ENCODE peak calls at places on chromosomes 7 and 10, in eight cellular contexts. One of them, this sample, is unnamed.

GRCh38 chr10:76558586-76558985 is 1079.0 kb downstream of the KCNMA1 start:
- DNase-seq in hippocampal formation: no peak
- DNase-seq in fibroblast of pulmonary artery: peak
- DNase-seq in HuH-7: no peak
- DNase-seq in stimulated activated CD4-positive, alpha-beta T cell treated with anti-CD3 and anti-CD28 coated beads, Interleukin-2, amount 100 ng/mL, for 48 hours: no peak
- DNase-seq in mesothelial cell of epicardium: no peak
- DNase-seq in HuH-7.5: no peak
- DNase-seq in choroid plexus epithelial cell: peak
- DNase-seq in this sample: no peak

GRCh38 chr7:28070311-28071055 is 110.1 kb downstream of the JAZF1 start:
- DNase-seq in hippocampal formation: no peak
- DNase-seq in fibroblast of pulmonary artery: no peak
- DNase-seq in HuH-7: no peak
- DNase-seq in stimulated activated CD4-positive, alpha-beta T cell treated with anti-CD3 and anti-CD28 coated beads, Interleukin-2, amount 100 ng/mL, for 48 hours: no peak
- DNase-seq in mesothelial cell of epicardium: no peak
- DNase-seq in HuH-7.5: no peak
- DNase-seq in choroid plexus epithelial cell: no peak
- DNase-seq in this sample: no peak

GRCh38 chr10:20984632-20985031 is 87.5 kb upstream of the NEBL start:
- DNase-seq in hippocampal formation: no peak
- DNase-seq in fibroblast of pulmonary artery: no peak
- DNase-seq in HuH-7: no peak
- DNase-seq in stimulated activated CD4-positive, alpha-beta T cell treated with anti-CD3 and anti-CD28 coated beads, Interleukin-2, amount 100 ng/mL, for 48 hours: no peak
- DNase-seq in mesothelial cell of epicardium: no peak
- DNase-seq in HuH-7.5: no peak
- DNase-seq in choroid plexus epithelial cell: no peak
- DNase-seq in this sample: no peak

GRCh38 chr7:18231854-18232253 is 204.2 kb upstream of the PRPS1L1 start:
- DNase-seq in hippocampal formation: no peak
- DNase-seq in fibroblast of pulmonary artery: no peak
- DNase-seq in HuH-7: no peak
- DNase-seq in stimulated activated CD4-positive, alpha-beta T cell treated with anti-CD3 and anti-CD28 coated beads, Interleukin-2, amount 100 ng/mL, for 48 hours: no peak
- DNase-seq in mesothelial cell of epicardium: no peak
- DNase-seq in HuH-7.5: no peak
- DNase-seq in choroid plexus epithelial cell: no peak
- DNase-seq in this sample: no peak

GRCh38 chr7:972110-972509 is 3.2 kb downstream of the COX19 start:
- DNase-seq in hippocampal formation: no peak
- DNase-seq in fibroblast of pulmonary artery: no peak
- DNase-seq in HuH-7: no peak
- DNase-seq in stimulated activated CD4-positive, alpha-beta T cell treated with anti-CD3 and anti-CD28 coated beads, Interleukin-2, amount 100 ng/mL, for 48 hours: no peak
- DNase-seq in mesothelial cell of epicardium: no peak
- DNase-seq in HuH-7.5: no peak
- DNase-seq in choroid plexus epithelial cell: no peak
- DNase-seq in this sample: no peak

GRCh38 chr7:68613405-68613804 is 984.9 kb upstream of the AUTS2 start:
- DNase-seq in hippocampal formation: no peak
- DNase-seq in fibroblast of pulmonary artery: no peak
- DNase-seq in HuH-7: no peak
- DNase-seq in stimulated activated CD4-positive, alpha-beta T cell treated with anti-CD3 and anti-CD28 coated beads, Interleukin-2, amount 100 ng/mL, for 48 hours: no peak
- DNase-seq in mesothelial cell of epicardium: no peak
- DNase-seq in HuH-7.5: no peak
- DNase-seq in choroid plexus epithelial cell: no peak
- DNase-seq in this sample: no peak

GRCh38 chr7:20199015-20199737 is 18.0 kb downstream of the MACC1 start:
- DNase-seq in hippocampal formation: no peak
- DNase-seq in fibroblast of pulmonary artery: peak
- DNase-seq in HuH-7: no peak
- DNase-seq in stimulated activated CD4-positive, alpha-beta T cell treated with anti-CD3 and anti-CD28 coated beads, Interleukin-2, amount 100 ng/mL, for 48 hours: no peak
- DNase-seq in mesothelial cell of epicardium: no peak
- DNase-seq in HuH-7.5: no peak
- DNase-seq in choroid plexus epithelial cell: peak
- DNase-seq in this sample: no peak

GRCh38 chr7:44385384-44386138 is 60.2 kb upstream of the CAMK2B start:
- DNase-seq in hippocampal formation: peak
- DNase-seq in fibroblast of pulmonary artery: no peak
- DNase-seq in HuH-7: no peak
- DNase-seq in stimulated activated CD4-positive, alpha-beta T cell treated with anti-CD3 and anti-CD28 coated beads, Interleukin-2, amount 100 ng/mL, for 48 hours: no peak
- DNase-seq in mesothelial cell of epicardium: no peak
- DNase-seq in HuH-7.5: no peak
- DNase-seq in choroid plexus epithelial cell: peak
- DNase-seq in this sample: no peak

GRCh38 chr7:25303380-25304321 is 75.4 kb upstream of the NPVF start:
- DNase-seq in hippocampal formation: no peak
- DNase-seq in fibroblast of pulmonary artery: peak
- DNase-seq in HuH-7: no peak
- DNase-seq in stimulated activated CD4-positive, alpha-beta T cell treated with anti-CD3 and anti-CD28 coated beads, Interleukin-2, amount 100 ng/mL, for 48 hours: no peak
- DNase-seq in mesothelial cell of epicardium: no peak
- DNase-seq in HuH-7.5: no peak
- DNase-seq in choroid plexus epithelial cell: peak
- DNase-seq in this sample: peak

GRCh38 chr7:46515844-46516590 is 594.9 kb upstream of the IGFBP3 start:
- DNase-seq in hippocampal formation: no peak
- DNase-seq in fibroblast of pulmonary artery: no peak
- DNase-seq in HuH-7: no peak
- DNase-seq in stimulated activated CD4-positive, alpha-beta T cell treated with anti-CD3 and anti-CD28 coated beads, Interleukin-2, amount 100 ng/mL, for 48 hours: no peak
- DNase-seq in mesothelial cell of epicardium: no peak
- DNase-seq in HuH-7.5: no peak
- DNase-seq in choroid plexus epithelial cell: no peak
- DNase-seq in this sample: no peak

GRCh38 chr10:71974489-71975011 is 10.4 kb downstream of the CHST3 start:
- DNase-seq in hippocampal formation: no peak
- DNase-seq in fibroblast of pulmonary artery: no peak
- DNase-seq in HuH-7: no peak
- DNase-seq in stimulated activated CD4-positive, alpha-beta T cell treated with anti-CD3 and anti-CD28 coated beads, Interleukin-2, amount 100 ng/mL, for 48 hours: peak
- DNase-seq in mesothelial cell of epicardium: no peak
- DNase-seq in HuH-7.5: no peak
- DNase-seq in choroid plexus epithelial cell: no peak
- DNase-seq in this sample: no peak

GRCh38 chr7:77352688-77353406 is 63.3 kb downstream of the GSAP start:
- DNase-seq in hippocampal formation: no peak
- DNase-seq in fibroblast of pulmonary artery: no peak
- DNase-seq in HuH-7: no peak
- DNase-seq in stimulated activated CD4-positive, alpha-beta T cell treated with anti-CD3 and anti-CD28 coated beads, Interleukin-2, amount 100 ng/mL, for 48 hours: no peak
- DNase-seq in mesothelial cell of epicardium: no peak
- DNase-seq in HuH-7.5: no peak
- DNase-seq in choroid plexus epithelial cell: no peak
- DNase-seq in this sample: no peak

GRCh38 chr10:28853195-28853594 is 175.9 kb downstream of the BAMBI start:
- DNase-seq in hippocampal formation: no peak
- DNase-seq in fibroblast of pulmonary artery: peak
- DNase-seq in HuH-7: no peak
- DNase-seq in stimulated activated CD4-positive, alpha-beta T cell treated with anti-CD3 and anti-CD28 coated beads, Interleukin-2, amount 100 ng/mL, for 48 hours: no peak
- DNase-seq in mesothelial cell of epicardium: peak
- DNase-seq in HuH-7.5: no peak
- DNase-seq in choroid plexus epithelial cell: peak
- DNase-seq in this sample: no peak

GRCh38 chr10:53357587-53357986 is 585.0 kb upstream of the MBL2 start:
- DNase-seq in hippocampal formation: no peak
- DNase-seq in fibroblast of pulmonary artery: no peak
- DNase-seq in HuH-7: no peak
- DNase-seq in stimulated activated CD4-positive, alpha-beta T cell treated with anti-CD3 and anti-CD28 coated beads, Interleukin-2, amount 100 ng/mL, for 48 hours: no peak
- DNase-seq in mesothelial cell of epicardium: no peak
- DNase-seq in HuH-7.5: no peak
- DNase-seq in choroid plexus epithelial cell: no peak
- DNase-seq in this sample: no peak

GRCh38 chr7:98251251-98251843 is 685 bp downstream of the TECPR1 start:
- DNase-seq in hippocampal formation: no peak
- DNase-seq in fibroblast of pulmonary artery: peak
- DNase-seq in HuH-7: no peak
- DNase-seq in stimulated activated CD4-positive, alpha-beta T cell treated with anti-CD3 and anti-CD28 coated beads, Interleukin-2, amount 100 ng/mL, for 48 hours: peak
- DNase-seq in mesothelial cell of epicardium: no peak
- DNase-seq in HuH-7.5: no peak
- DNase-seq in choroid plexus epithelial cell: peak
- DNase-seq in this sample: no peak

GRCh38 chr10:132955479-132955878 is 13.1 kb upstream of the CFAP46 start:
- DNase-seq in hippocampal formation: no peak
- DNase-seq in fibroblast of pulmonary artery: no peak
- DNase-seq in HuH-7: no peak
- DNase-seq in stimulated activated CD4-positive, alpha-beta T cell treated with anti-CD3 and anti-CD28 coated beads, Interleukin-2, amount 100 ng/mL, for 48 hours: no peak
- DNase-seq in mesothelial cell of epicardium: no peak
- DNase-seq in HuH-7.5: no peak
- DNase-seq in choroid plexus epithelial cell: no peak
- DNase-seq in this sample: no peak

GRCh38 chr10:131316321-131317075 is 5.0 kb upstream of the TCERG1L start:
- DNase-seq in hippocampal formation: no peak
- DNase-seq in fibroblast of pulmonary artery: no peak
- DNase-seq in HuH-7: no peak
- DNase-seq in stimulated activated CD4-positive, alpha-beta T cell treated with anti-CD3 and anti-CD28 coated beads, Interleukin-2, amount 100 ng/mL, for 48 hours: no peak
- DNase-seq in mesothelial cell of epicardium: no peak
- DNase-seq in HuH-7.5: no peak
- DNase-seq in choroid plexus epithelial cell: no peak
- DNase-seq in this sample: no peak

GRCh38 chr7:100366411-100367250 is 6.7 kb upstream of the PILRA start:
- DNase-seq in hippocampal formation: no peak
- DNase-seq in fibroblast of pulmonary artery: no peak
- DNase-seq in HuH-7: no peak
- DNase-seq in stimulated activated CD4-positive, alpha-beta T cell treated with anti-CD3 and anti-CD28 coated beads, Interleukin-2, amount 100 ng/mL, for 48 hours: no peak
- DNase-seq in mesothelial cell of epicardium: no peak
- DNase-seq in HuH-7.5: no peak
- DNase-seq in choroid plexus epithelial cell: no peak
- DNase-seq in this sample: no peak

GRCh38 chr7:92723205-92723604 is 113.2 kb downstream of the CDK6 start:
- DNase-seq in hippocampal formation: no peak
- DNase-seq in fibroblast of pulmonary artery: peak
- DNase-seq in HuH-7: no peak
- DNase-seq in stimulated activated CD4-positive, alpha-beta T cell treated with anti-CD3 and anti-CD28 coated beads, Interleukin-2, amount 100 ng/mL, for 48 hours: no peak
- DNase-seq in mesothelial cell of epicardium: no peak
- DNase-seq in HuH-7.5: no peak
- DNase-seq in choroid plexus epithelial cell: peak
- DNase-seq in this sample: no peak

GRCh38 chr7:29319719-29320521 is 125.3 kb downstream of the CHN2 start:
- DNase-seq in hippocampal formation: peak
- DNase-seq in fibroblast of pulmonary artery: no peak
- DNase-seq in HuH-7: no peak
- DNase-seq in stimulated activated CD4-positive, alpha-beta T cell treated with anti-CD3 and anti-CD28 coated beads, Interleukin-2, amount 100 ng/mL, for 48 hours: no peak
- DNase-seq in mesothelial cell of epicardium: no peak
- DNase-seq in HuH-7.5: no peak
- DNase-seq in choroid plexus epithelial cell: no peak
- DNase-seq in this sample: no peak

GRCh38 chr10:91800756-91801155 is 2.5 kb downstream of the TNKS2 start:
- DNase-seq in hippocampal formation: no peak
- DNase-seq in fibroblast of pulmonary artery: no peak
- DNase-seq in HuH-7: no peak
- DNase-seq in stimulated activated CD4-positive, alpha-beta T cell treated with anti-CD3 and anti-CD28 coated beads, Interleukin-2, amount 100 ng/mL, for 48 hours: no peak
- DNase-seq in mesothelial cell of epicardium: no peak
- DNase-seq in HuH-7.5: no peak
- DNase-seq in choroid plexus epithelial cell: no peak
- DNase-seq in this sample: no peak

GRCh38 chr7:83359108-83359507 is 196.4 kb upstream of the PCLO start:
- DNase-seq in hippocampal formation: no peak
- DNase-seq in fibroblast of pulmonary artery: no peak
- DNase-seq in HuH-7: no peak
- DNase-seq in stimulated activated CD4-positive, alpha-beta T cell treated with anti-CD3 and anti-CD28 coated beads, Interleukin-2, amount 100 ng/mL, for 48 hours: no peak
- DNase-seq in mesothelial cell of epicardium: no peak
- DNase-seq in HuH-7.5: no peak
- DNase-seq in choroid plexus epithelial cell: no peak
- DNase-seq in this sample: no peak

GRCh38 chr10:77310288-77310687 is 327.3 kb downstream of the KCNMA1 start:
- DNase-seq in hippocampal formation: no peak
- DNase-seq in fibroblast of pulmonary artery: no peak
- DNase-seq in HuH-7: no peak
- DNase-seq in stimulated activated CD4-positive, alpha-beta T cell treated with anti-CD3 and anti-CD28 coated beads, Interleukin-2, amount 100 ng/mL, for 48 hours: no peak
- DNase-seq in mesothelial cell of epicardium: no peak
- DNase-seq in HuH-7.5: no peak
- DNase-seq in choroid plexus epithelial cell: no peak
- DNase-seq in this sample: no peak

GRCh38 chr7:10412426-10413019 is 561.1 kb upstream of the PHF14 start:
- DNase-seq in hippocampal formation: no peak
- DNase-seq in fibroblast of pulmonary artery: peak
- DNase-seq in HuH-7: peak
- DNase-seq in stimulated activated CD4-positive, alpha-beta T cell treated with anti-CD3 and anti-CD28 coated beads, Interleukin-2, amount 100 ng/mL, for 48 hours: peak
- DNase-seq in mesothelial cell of epicardium: no peak
- DNase-seq in HuH-7.5: peak
- DNase-seq in choroid plexus epithelial cell: peak
- DNase-seq in this sample: no peak

GRCh38 chr7:111199643-111200042 is 108.7 kb downstream of the LRRN3 start:
- DNase-seq in hippocampal formation: no peak
- DNase-seq in fibroblast of pulmonary artery: no peak
- DNase-seq in HuH-7: no peak
- DNase-seq in stimulated activated CD4-positive, alpha-beta T cell treated with anti-CD3 and anti-CD28 coated beads, Interleukin-2, amount 100 ng/mL, for 48 hours: no peak
- DNase-seq in mesothelial cell of epicardium: no peak
- DNase-seq in HuH-7.5: no peak
- DNase-seq in choroid plexus epithelial cell: peak
- DNase-seq in this sample: no peak

GRCh38 chr7:91941450-91941849 is 788 bp downstream of the AKAP9 start:
- DNase-seq in hippocampal formation: peak
- DNase-seq in fibroblast of pulmonary artery: peak
- DNase-seq in HuH-7: peak
- DNase-seq in stimulated activated CD4-positive, alpha-beta T cell treated with anti-CD3 and anti-CD28 coated beads, Interleukin-2, amount 100 ng/mL, for 48 hours: peak
- DNase-seq in mesothelial cell of epicardium: no peak
- DNase-seq in HuH-7.5: peak
- DNase-seq in choroid plexus epithelial cell: peak
- DNase-seq in this sample: no peak

GRCh38 chr7:149459540-149460433 is 1.1 kb downstream of the ZNF777 start:
- DNase-seq in hippocampal formation: no peak
- DNase-seq in fibroblast of pulmonary artery: peak
- DNase-seq in HuH-7: peak
- DNase-seq in stimulated activated CD4-positive, alpha-beta T cell treated with anti-CD3 and anti-CD28 coated beads, Interleukin-2, amount 100 ng/mL, for 48 hours: peak
- DNase-seq in mesothelial cell of epicardium: peak
- DNase-seq in HuH-7.5: peak
- DNase-seq in choroid plexus epithelial cell: peak
- DNase-seq in this sample: no peak

GRCh38 chr7:106017657-106018056 is 54.6 kb downstream of the CDHR3 start:
- DNase-seq in hippocampal formation: no peak
- DNase-seq in fibroblast of pulmonary artery: no peak
- DNase-seq in HuH-7: no peak
- DNase-seq in stimulated activated CD4-positive, alpha-beta T cell treated with anti-CD3 and anti-CD28 coated beads, Interleukin-2, amount 100 ng/mL, for 48 hours: no peak
- DNase-seq in mesothelial cell of epicardium: no peak
- DNase-seq in HuH-7.5: no peak
- DNase-seq in choroid plexus epithelial cell: no peak
- DNase-seq in this sample: no peak

GRCh38 chr7:45890902-45891461 is 2.7 kb downstream of the IGFBP1 start:
- DNase-seq in hippocampal formation: no peak
- DNase-seq in fibroblast of pulmonary artery: peak
- DNase-seq in HuH-7: no peak
- DNase-seq in stimulated activated CD4-positive, alpha-beta T cell treated with anti-CD3 and anti-CD28 coated beads, Interleukin-2, amount 100 ng/mL, for 48 hours: no peak
- DNase-seq in mesothelial cell of epicardium: no peak
- DNase-seq in HuH-7.5: no peak
- DNase-seq in choroid plexus epithelial cell: peak
- DNase-seq in this sample: no peak

GRCh38 chr7:50595538-50596102 is 30.4 kb upstream of the DDC start:
- DNase-seq in hippocampal formation: peak
- DNase-seq in fibroblast of pulmonary artery: peak
- DNase-seq in HuH-7: peak
- DNase-seq in stimulated activated CD4-positive, alpha-beta T cell treated with anti-CD3 and anti-CD28 coated beads, Interleukin-2, amount 100 ng/mL, for 48 hours: no peak
- DNase-seq in mesothelial cell of epicardium: no peak
- DNase-seq in HuH-7.5: no peak
- DNase-seq in choroid plexus epithelial cell: peak
- DNase-seq in this sample: no peak

GRCh38 chr10:21519981-21520436 is 5.5 kb downstream of the SKIDA1 start:
- DNase-seq in hippocampal formation: no peak
- DNase-seq in fibroblast of pulmonary artery: peak
- DNase-seq in HuH-7: peak
- DNase-seq in stimulated activated CD4-positive, alpha-beta T cell treated with anti-CD3 and anti-CD28 coated beads, Interleukin-2, amount 100 ng/mL, for 48 hours: no peak
- DNase-seq in mesothelial cell of epicardium: no peak
- DNase-seq in HuH-7.5: no peak
- DNase-seq in choroid plexus epithelial cell: peak
- DNase-seq in this sample: no peak

GRCh38 chr7:81690251-81690650 is 79.6 kb downstream of the HGF start:
- DNase-seq in hippocampal formation: no peak
- DNase-seq in fibroblast of pulmonary artery: peak
- DNase-seq in HuH-7: no peak
- DNase-seq in stimulated activated CD4-positive, alpha-beta T cell treated with anti-CD3 and anti-CD28 coated beads, Interleukin-2, amount 100 ng/mL, for 48 hours: no peak
- DNase-seq in mesothelial cell of epicardium: no peak
- DNase-seq in HuH-7.5: no peak
- DNase-seq in choroid plexus epithelial cell: peak
- DNase-seq in this sample: no peak

GRCh38 chr10:6035101-6035834 is 26.9 kb downstream of the IL2RA start:
- DNase-seq in hippocampal formation: no peak
- DNase-seq in fibroblast of pulmonary artery: no peak
- DNase-seq in HuH-7: no peak
- DNase-seq in stimulated activated CD4-positive, alpha-beta T cell treated with anti-CD3 and anti-CD28 coated beads, Interleukin-2, amount 100 ng/mL, for 48 hours: no peak
- DNase-seq in mesothelial cell of epicardium: no peak
- DNase-seq in HuH-7.5: no peak
- DNase-seq in choroid plexus epithelial cell: no peak
- DNase-seq in this sample: no peak

GRCh38 chr10:79386637-79387465 is 39.6 kb downstream of the PPIF start:
- DNase-seq in hippocampal formation: no peak
- DNase-seq in fibroblast of pulmonary artery: no peak
- DNase-seq in HuH-7: peak
- DNase-seq in stimulated activated CD4-positive, alpha-beta T cell treated with anti-CD3 and anti-CD28 coated beads, Interleukin-2, amount 100 ng/mL, for 48 hours: no peak
- DNase-seq in mesothelial cell of epicardium: peak
- DNase-seq in HuH-7.5: no peak
- DNase-seq in choroid plexus epithelial cell: peak
- DNase-seq in this sample: peak